ENCODE peak calls at places on chromosome 6, in five cellular contexts. R is BE2C; V is stimulated activated naive B cell treated with anti-CD40 and anti-IgM and Interleukin-4, amounts not matched to agents 10 μg/mL and 1 μg/mL and 100 μg/mL, for 72 hours; M is substantia nigra; X is activated CD4-positive, alpha-beta T cell treated with anti-CD3 and anti-CD28 coated beads, Interleukin-2, amount 50 U/mL, for 1 hour. C is an unnamed sample.
A peak's percentile ranks its signal among the peaks of the same experiment; 100 is the strongest.

GRCh38 chr6:137202078-137202477 is 17.1 kb downstream of the IFNGR1 start:
- DNase-seq in R (peak; percentile 52), V (no peak), M (peak; percentile 62), X (no peak), C (peak; percentile 69)

GRCh38 chr6:43547202-43547601 is 28.6 kb downstream of the XPO5 start:
- DNase-seq in R (no peak), V (no peak), M (no peak), X (no peak), C (no peak)

GRCh38 chr6:37516920-37517405 is 17.3 kb upstream of the CCDC167 start:
- DNase-seq in R (peak; percentile 40), V (no peak), M (no peak), X (no peak), C (no peak)

GRCh38 chr6:148980234-148980633 is 233.4 kb downstream of the UST start:
- DNase-seq in R (no peak), V (no peak), M (no peak), X (no peak), C (no peak)

GRCh38 chr6:166297606-166298005 is 10.6 kb downstream of the PRR18 start:
- DNase-seq in R (no peak), V (no peak), M (peak; percentile 93), X (no peak), C (peak; percentile 95)

GRCh38 chr6:124699038-124699437 is 263.2 kb upstream of the RNF217 start:
- DNase-seq in R (no peak), V (no peak), M (no peak), X (no peak), C (no peak)

GRCh38 chr6:31042801-31043200 is 32.5 kb downstream of the MUC22 start:
- DNase-seq in R (peak; percentile 28), V (no peak), M (peak; percentile 13), X (peak; percentile 4), C (no peak)

GRCh38 chr6:75094614-75095321 is 111.1 kb downstream of the COL12A1 start:
- DNase-seq in R (no peak), V (no peak), M (no peak), X (no peak), C (no peak)

GRCh38 chr6:83862776-83863471 is 3.4 kb downstream of the CYB5R4 start:
- DNase-seq in R (no peak), V (no peak), M (no peak), X (no peak), C (no peak)

GRCh38 chr6:92647630-92648029 is 771.7 kb downstream of the EPHA7 start:
- DNase-seq in R (no peak), V (no peak), M (no peak), X (no peak), C (no peak)

GRCh38 chr6:26156105-26156849 is 69.0 kb downstream of the HFE start:
- DNase-seq in R (peak; percentile 88), V (peak; percentile 96), M (peak; percentile 92), X (peak; percentile 79), C (peak; percentile 85)

GRCh38 chr6:150142657-150143501 is at the start of gene PPP1R14C:
- DNase-seq in R (no peak), V (peak; percentile 21), M (peak; percentile 45), X (no peak), C (peak; percentile 75)

GRCh38 chr6:11329841-11330765 is 97.6 kb upstream of the NEDD9 start:
- DNase-seq in R (no peak), V (no peak), M (peak; percentile 8), X (no peak), C (no peak)